ENCODE peak calls at places on chromosomes 1 and 21, in six cellular contexts. L is iPS DF 6.9; N is CD8-positive, alpha-beta memory T cell; W is CD8-positive, alpha-beta T cell; Q is keratinocyte; J is sigmoid colon. X is an unnamed sample.
A peak's percentile ranks its signal among the peaks of the same experiment; 100 is the strongest.

GRCh38 chr1:151831605-151832004 is at the start of gene RORC:
- DNase-seq in L (no peak), N (no peak), W (no peak), Q (no peak), J (no peak), X (no peak)

GRCh38 chr1:14780271-14780670 is 181.8 kb downstream of the KAZN start:
- DNase-seq in L (no peak), N (no peak), W (no peak), Q (no peak), J (no peak), X (no peak)

GRCh38 chr1:40381268-40382109 is 8.0 kb downstream of the SMAP2 start:
- DNase-seq in L (no peak), N (peak; percentile 71), W (no peak), Q (no peak), J (no peak), X (peak; percentile 74)

GRCh38 chr1:34378968-34379729 is 202.4 kb downstream of the C1orf94 start:
- DNase-seq in L (no peak), N (no peak), W (no peak), Q (no peak), J (no peak), X (no peak)

GRCh38 chr1:101548376-101548775 is 311.6 kb downstream of the S1PR1 start:
- DNase-seq in L (no peak), N (no peak), W (no peak), Q (no peak), J (no peak), X (no peak)

GRCh38 chr1:85409516-85409915 is 55.4 kb downstream of the DDAH1 start:
- DNase-seq in L (no peak), N (no peak), W (no peak), Q (no peak), J (no peak), X (no peak)

GRCh38 chr1:44043176-44044070 is 12.2 kb upstream of the SLC6A9 start:
- DNase-seq in L (no peak), N (no peak), W (no peak), Q (no peak), J (no peak), X (no peak)

GRCh38 chr1:221347706-221348105 is 394.2 kb downstream of the DUSP10 start:
- DNase-seq in L (no peak), N (no peak), W (no peak), Q (no peak), J (no peak), X (no peak)

GRCh38 chr1:23100074-23100748 is 68.4 kb downstream of the LUZP1 start:
- DNase-seq in L (no peak), N (peak; percentile 8), W (peak; percentile 19), Q (no peak), J (peak; percentile 76), X (peak; percentile 60)

GRCh38 chr1:229119876-229120275 is 151.0 kb upstream of the RAB4A start:
- DNase-seq in L (no peak), N (no peak), W (no peak), Q (no peak), J (no peak), X (no peak)

GRCh38 chr21:28442624-28443023 is 550.1 kb downstream of the LTN1 start:
- DNase-seq in L (no peak), N (no peak), W (no peak), Q (no peak), J (no peak), X (no peak)
- H3K9me3 ChIP-seq in L (no peaks in the 10 kb centered on the region), N (no peaks in the 10 kb centered on the region), W (no peaks in the 10 kb centered on the region), Q (no peaks in the 10 kb centered on the region), J (no peaks in the 10 kb centered on the region), X (no peaks in the 10 kb centered on the region)

GRCh38 chr1:212692774-212693644 is 6.6 kb downstream of the BATF3 start:
- DNase-seq in L (no peak), N (no peak), W (no peak), Q (peak; percentile 19), J (no peak), X (no peak)
- H3K27ac ChIP-seq in L (no peak overlapping the region), N (no peak overlapping the region), W (no peak overlapping the region), Q (no peak overlapping the region), J (no peak overlapping the region), X (no peak overlapping the region)

GRCh38 chr1:5746611-5747427 is 245.4 kb downstream of the NPHP4 start:
- DNase-seq in L (no peak), N (no peak), W (no peak), Q (no peak), J (peak; percentile 50), X (no peak)

GRCh38 chr1:5750186-5751170 is 241.7 kb downstream of the NPHP4 start:
- DNase-seq in L (no peak), N (no peak), W (no peak), Q (no peak), J (peak; percentile 58), X (no peak)

GRCh38 chr1:5747428-5748285 is 244.6 kb downstream of the NPHP4 start:
- DNase-seq in L (no peak), N (no peak), W (no peak), Q (no peak), J (peak; percentile 14), X (no peak)

GRCh38 chr1:5745776-5746610 is 246.2 kb downstream of the NPHP4 start:
- DNase-seq in L (no peak), N (peak; percentile 40), W (peak; percentile 35), Q (peak; percentile 33), J (peak; percentile 71), X (peak; percentile 46)

GRCh38 chr1:5748286-5749225 is 243.7 kb downstream of the NPHP4 start:
- DNase-seq in L (no peak), N (no peak), W (no peak), Q (no peak), J (peak; percentile 52), X (no peak)
- H3K9me3 ChIP-seq in L (no peaks in the 10 kb centered on the region), N (no peaks in the 10 kb centered on the region), W (no peaks in the 10 kb centered on the region), Q (no peaks in the 10 kb centered on the region), J (no peaks in the 10 kb centered on the region), X (no peaks in the 10 kb centered on the region)

DNA sequence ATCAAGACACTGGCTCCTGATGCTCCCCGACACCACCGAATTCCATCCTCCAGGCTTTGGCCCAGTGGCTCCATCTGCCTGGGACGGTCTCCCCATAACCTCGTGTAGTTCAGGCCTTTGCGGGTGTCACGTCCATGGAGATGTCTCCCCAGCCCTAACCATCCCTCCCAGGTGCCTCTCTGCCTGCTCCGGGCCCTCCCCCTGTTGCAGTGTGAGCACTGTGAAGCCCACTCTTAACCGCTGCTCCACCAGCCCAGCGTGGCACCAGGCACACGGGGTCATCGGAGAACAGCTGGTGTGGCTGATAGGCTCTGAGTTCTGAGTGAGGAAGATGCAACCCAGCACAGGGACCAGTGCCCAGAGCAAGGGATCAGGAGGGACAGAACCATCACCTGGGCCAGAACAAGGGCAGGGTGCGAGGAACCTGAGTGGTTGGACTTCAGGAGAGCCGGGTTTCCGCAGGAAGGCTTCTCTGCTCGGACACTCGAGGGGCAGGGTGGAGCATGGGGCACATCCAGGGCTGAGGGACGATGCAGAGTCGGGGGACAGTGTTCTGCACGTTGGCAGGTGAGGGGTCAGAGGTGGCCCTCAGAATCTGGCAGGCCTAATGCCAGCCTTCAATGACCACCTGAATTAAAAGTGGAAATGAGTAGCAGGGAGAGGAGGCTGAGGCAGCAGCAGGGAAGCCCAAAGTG is 2.6 kb upstream of the GNB1 start:
- DNase-seq in L (no peak), N (no peak), W (no peak), Q (no peak), J (no peak), X (no peak)
- H3K27ac ChIP-seq in L (no peak overlapping the region), N (no peak overlapping the region), W (no peak overlapping the region), Q (no peak overlapping the region), J (no peak overlapping the region), X (no peak overlapping the region)

DNA sequence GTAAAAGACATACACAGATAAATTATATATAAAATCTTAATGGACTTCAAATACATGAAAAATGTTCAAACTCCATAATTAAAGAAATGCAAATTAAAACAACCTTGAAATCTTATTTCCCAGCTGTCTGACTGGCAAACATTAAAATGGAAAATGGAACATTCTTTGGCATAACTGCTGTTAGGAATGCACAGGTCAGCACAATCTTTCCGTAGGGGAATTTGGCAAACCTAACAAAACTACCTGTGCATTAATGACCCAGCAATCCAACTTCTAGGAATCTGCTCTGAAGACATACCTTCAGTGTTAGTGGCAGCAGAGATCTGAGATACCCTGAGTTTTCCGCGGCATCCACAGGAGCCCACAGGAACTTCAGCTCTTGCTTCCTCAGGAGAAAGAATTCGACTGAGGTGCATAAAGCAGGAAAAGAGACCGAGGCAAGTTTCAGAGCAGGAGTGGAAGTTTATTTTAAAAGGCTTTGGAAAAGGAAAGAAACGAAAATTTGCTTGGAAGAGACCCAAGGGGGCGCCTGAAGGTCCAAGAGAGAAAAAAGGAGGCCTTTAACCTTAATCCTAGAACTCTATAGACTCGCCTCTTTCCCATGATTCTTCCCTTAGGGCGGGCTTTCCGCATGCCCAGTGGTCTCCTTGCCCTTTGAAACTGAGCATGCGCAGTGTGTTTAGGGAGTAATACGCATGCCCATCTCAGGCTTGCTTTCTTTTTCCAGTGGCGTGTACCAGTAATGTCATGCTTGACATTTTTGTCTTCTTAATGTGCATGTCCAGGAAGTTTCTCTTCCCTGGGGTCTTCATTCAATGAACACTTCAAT is 24.8 kb downstream of the LYPD8 start:
- DNase-seq in L (no peak), N (no peak), W (no peak), Q (no peak), J (no peak), X (no peak)
- H3K9me3 ChIP-seq in L (peaks cover 11% of the 10 kb centered on the region), N (no peaks in the 10 kb centered on the region), W (no peaks in the 10 kb centered on the region), Q (no peaks in the 10 kb centered on the region), J (no peaks in the 10 kb centered on the region), X (no peaks in the 10 kb centered on the region)